ENCODE peak calls at places on chromosomes 16 and 17, in five cellular contexts. B is A549, T is foreskin fibroblast, M is mucosa of descending colon, J is heart left ventricle. Q is an unnamed sample.

GRCh38 chr16:87017388-87018012 is 299.7 kb downstream of the C16orf95 start:
- DNase-seq in B (peak), T (peak), M (no peak), J (no peak), Q (no peak)

GRCh38 chr16:72427001-72427785 is 255.2 kb upstream of the PMFBP1 start:
- DNase-seq in B (no peak), T (no peak), M (no peak), J (no peak), Q (no peak)

GRCh38 chr17:73338050-73338491 is 26.3 kb upstream of the CDC42EP4 start:
- DNase-seq in B (no peak), T (peak), M (no peak), J (no peak), Q (no peak)

GRCh38 chr17:30361766-30362279 is 16.9 kb upstream of the CPD start:
- DNase-seq in B (no peak), T (no peak), M (no peak), J (no peak), Q (no peak)

GRCh38 chr16:74574146-74574545 is 32.8 kb downstream of the GLG1 start:
- DNase-seq in B (no peak), T (no peak), M (no peak), J (no peak), Q (no peak)

GRCh38 chr17:70320642-70321345 is 151.5 kb downstream of the KCNJ2 start:
- DNase-seq in B (no peak), T (no peak), M (peak), J (no peak), Q (no peak)

GRCh38 chr16:5516115-5516514 is 418.5 kb upstream of the EEF2KMT start:
- DNase-seq in B (no peak), T (no peak), M (no peak), J (no peak), Q (no peak)

GRCh38 chr17:41351177-41351576 is 549 bp upstream of the KRT33A start:
- DNase-seq in B (no peak), T (no peak), M (no peak), J (no peak), Q (no peak)

GRCh38 chr17:2376107-2376506 is 24.8 kb downstream of the MNT start:
- DNase-seq in B (no peak), T (no peak), M (no peak), J (no peak), Q (no peak)

GRCh38 chr16:88688013-88688778 is 1.9 kb upstream of the SNAI3 start:
- DNase-seq in B (no peak), T (no peak), M (no peak), J (no peak), Q (no peak)

GRCh38 chr16:64951681-64952080 is 170.2 kb downstream of the CDH11 start:
- DNase-seq in B (no peak), T (no peak), M (no peak), J (no peak), Q (no peak)

GRCh38 chr17:3547628-3548027 is 10.0 kb downstream of the TRPV3 start:
- DNase-seq in B (no peak), T (no peak), M (no peak), J (no peak), Q (no peak)

GRCh38 chr17:48123111-48123510 is 15.5 kb downstream of the SNX11 start:
- DNase-seq in B (no peak), T (no peak), M (no peak), J (no peak), Q (no peak)

GRCh38 chr17:46182961-46183360 is 10.3 kb downstream of the KANSL1 start:
- DNase-seq in B (no peak), T (no peak), M (no peak), J (no peak), Q (no peak)

GRCh38 chr16:58218786-58219185 is 20.9 kb upstream of the CSNK2A2 start:
- DNase-seq in B (no peak), T (no peak), M (no peak), J (no peak), Q (no peak)

GRCh38 chr17:44967907-44968224 is 237 bp downstream of the C1QL1 start:
- DNase-seq in B (no peak), T (no peak), M (no peak), J (no peak), Q (no peak)

GRCh38 chr16:86228713-86229112 is 281.6 kb upstream of the FOXF1 start:
- DNase-seq in B (no peak), T (no peak), M (no peak), J (no peak), Q (no peak)

GRCh38 chr17:78977992-78978973 is 1.4 kb downstream of the LGALS3BP start:
- DNase-seq in B (no peak), T (no peak), M (no peak), J (no peak), Q (no peak)

GRCh38 chr16:11672206-11673090 is 4.2 kb downstream of the SNN start:
- DNase-seq in B (no peak), T (no peak), M (no peak), J (peak), Q (no peak)

GRCh38 chr17:78412403-78412802 is 34.0 kb downstream of the PGS1 start:
- DNase-seq in B (peak), T (no peak), M (peak), J (no peak), Q (no peak)

GRCh38 chr17:32523017-32523680 is 36.4 kb downstream of the CDK5R1 start:
- DNase-seq in B (no peak), T (no peak), M (peak), J (no peak), Q (peak)

GRCh38 chr17:17886253-17886652 is 49.5 kb upstream of the SREBF1 start:
- DNase-seq in B (no peak), T (no peak), M (peak), J (peak), Q (no peak)

GRCh38 chr17:60154616-60155426 is 5.0 kb downstream of the CA4 start:
- DNase-seq in B (no peak), T (peak), M (no peak), J (peak), Q (no peak)

GRCh38 chr16:83137326-83137770 is 510.6 kb downstream of the CDH13 start:
- DNase-seq in B (no peak), T (peak), M (peak), J (no peak), Q (no peak)

GRCh38 chr16:27244363-27244755 is 24.2 kb downstream of the NSMCE1 start:
- DNase-seq in B (no peak), T (no peak), M (no peak), J (no peak), Q (no peak)

GRCh38 chr17:42387221-42387657 is 1.0 kb downstream of the STAT3 start:
- DNase-seq in B (no peak), T (peak), M (peak), J (no peak), Q (no peak)

GRCh38 chr16:16867994-16868393 is 489.1 kb downstream of the NPIPA7 start:
- DNase-seq in B (no peak), T (no peak), M (no peak), J (no peak), Q (no peak)

GRCh38 chr17:69055334-69055733 is 5.4 kb downstream of the ABCA9 start:
- DNase-seq in B (no peak), T (no peak), M (no peak), J (no peak), Q (no peak)

GRCh38 chr16:80973991-80974390 is 32.7 kb downstream of the CMC2 start:
- DNase-seq in B (no peak), T (no peak), M (no peak), J (no peak), Q (no peak)

GRCh38 chr17:78250891-78251772 is 19.7 kb downstream of the TMEM235 start:
- DNase-seq in B (peak), T (peak), M (peak), J (peak), Q (peak)

GRCh38 chr16:2910441-2910840 is 1.3 kb upstream of the FLYWCH1 start:
- DNase-seq in B (no peak), T (peak), M (no peak), J (no peak), Q (no peak)

GRCh38 chr17:72569193-72569946 is 448.6 kb downstream of the SOX9 start:
- DNase-seq in B (no peak), T (no peak), M (peak), J (no peak), Q (no peak)

GRCh38 chr17:54848368-54848987 is 52.2 kb upstream of the TOM1L1 start:
- DNase-seq in B (no peak), T (no peak), M (no peak), J (no peak), Q (no peak)

GRCh38 chr17:53191878-53192277 is 630.8 kb upstream of the KIF2B start:
- DNase-seq in B (no peak), T (no peak), M (no peak), J (no peak), Q (no peak)

GRCh38 chr16:71623597-71623996 is 2.4 kb upstream of the MARVELD3 start:
- DNase-seq in B (no peak), T (no peak), M (no peak), J (no peak), Q (no peak)

GRCh38 chr17:64041912-64042311 is 21.5 kb upstream of the ICAM2 start:
- DNase-seq in B (no peak), T (no peak), M (no peak), J (no peak), Q (no peak)

DNA sequence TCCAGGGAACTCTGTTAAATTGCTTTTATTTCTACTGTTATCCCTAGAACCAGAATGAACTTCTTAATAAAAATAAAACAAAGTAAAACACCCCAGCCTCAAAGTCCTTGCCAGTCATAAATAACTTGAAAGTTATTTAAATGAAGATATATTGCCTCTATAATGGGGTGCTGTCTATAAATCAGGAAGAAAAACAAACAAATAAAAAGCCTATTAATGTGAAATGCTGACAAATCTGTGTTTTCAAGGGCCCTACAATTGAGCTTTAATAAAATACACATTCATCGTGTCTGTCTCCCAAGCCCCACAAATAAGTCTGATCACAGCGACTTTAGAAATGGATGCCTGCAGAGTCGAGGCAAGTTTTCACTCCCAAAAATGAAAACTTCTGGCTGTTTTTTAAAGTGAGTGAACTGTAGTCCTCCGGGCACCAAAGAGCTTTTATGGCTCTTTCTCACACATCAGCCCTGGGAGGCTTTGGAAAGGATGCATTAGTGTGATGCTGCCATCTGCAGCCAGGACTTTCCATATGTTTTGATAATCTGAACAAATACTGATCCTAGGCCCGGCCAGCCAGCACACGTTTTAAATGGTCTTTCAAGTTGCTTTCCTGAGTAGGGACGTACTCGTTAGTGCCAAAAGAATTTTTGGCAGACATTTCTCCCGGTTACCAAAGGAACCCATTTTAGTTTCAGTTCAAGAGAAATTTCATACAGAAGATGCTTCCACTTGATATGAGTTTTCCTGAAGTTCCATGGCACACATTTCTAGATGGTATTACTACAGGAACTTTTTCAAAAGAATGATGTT is 16.3 kb downstream of the NACA2 start:
- DNase-seq in B (peak), T (peak), M (peak), J (no peak), Q (no peak)
- TF ChIP-seq CTCF in B (peak), T (peak), M (no peak), J (no peak), Q (no peak)

DNA sequence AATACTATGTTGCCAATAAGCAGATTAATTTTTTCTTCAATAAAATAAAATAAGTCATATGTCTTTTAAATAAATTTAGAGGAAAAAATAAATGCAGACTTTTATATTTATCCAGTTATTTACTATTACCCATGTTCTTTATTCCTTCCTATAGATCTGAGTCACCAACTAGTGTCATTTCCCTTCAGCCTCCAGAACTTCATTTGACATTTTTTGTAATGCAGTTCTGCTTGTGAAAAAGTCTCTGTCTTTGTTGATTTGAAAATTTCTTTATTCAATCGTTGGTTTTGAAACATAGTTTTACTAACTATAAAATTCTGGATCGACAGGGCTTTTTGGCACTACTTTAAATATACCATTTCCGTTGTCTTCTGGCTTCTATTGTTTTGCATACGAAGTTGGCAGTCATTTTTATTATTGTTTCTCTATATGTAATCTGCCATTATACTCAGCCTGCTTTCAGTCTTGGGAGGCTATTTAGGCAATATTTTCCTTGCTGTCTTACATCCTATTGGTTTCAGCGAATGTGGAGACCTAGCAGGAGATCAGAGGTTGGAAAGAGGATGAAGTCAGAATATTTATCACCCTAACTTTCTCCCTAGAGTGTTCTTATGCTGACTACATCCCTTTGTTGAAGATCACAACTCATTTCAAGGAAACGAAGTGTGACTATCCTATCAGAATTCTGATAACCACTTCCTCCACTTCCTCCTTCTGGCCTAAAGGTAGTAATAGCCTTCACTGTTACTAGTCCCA is 42.0 kb upstream of the SLC6A2 start:
- DNase-seq in B (no peak), T (no peak), M (no peak), J (no peak), Q (no peak)
- H3K4me3 ChIP-seq in B (no peak), T (no peak), M (no peak), J (no peak), Q (no peak)

GRCh38 chr17:10752696-10753095 is 22.9 kb upstream of the TMEM220 start:
- DNase-seq in B (no peak), T (no peak), M (no peak), J (no peak), Q (no peak)

GRCh38 chr17:10756146-10756545 is 26.3 kb upstream of the TMEM220 start:
- DNase-seq in B (no peak), T (no peak), M (no peak), J (no peak), Q (no peak)

GRCh38 chr17:10754861-10755591 is 25.2 kb upstream of the TMEM220 start:
- DNase-seq in B (no peak), T (no peak), M (no peak), J (no peak), Q (no peak)

GRCh38 chr17:10755592-10756127 is 25.8 kb upstream of the TMEM220 start:
- DNase-seq in B (no peak), T (no peak), M (no peak), J (no peak), Q (no peak)

DNA sequence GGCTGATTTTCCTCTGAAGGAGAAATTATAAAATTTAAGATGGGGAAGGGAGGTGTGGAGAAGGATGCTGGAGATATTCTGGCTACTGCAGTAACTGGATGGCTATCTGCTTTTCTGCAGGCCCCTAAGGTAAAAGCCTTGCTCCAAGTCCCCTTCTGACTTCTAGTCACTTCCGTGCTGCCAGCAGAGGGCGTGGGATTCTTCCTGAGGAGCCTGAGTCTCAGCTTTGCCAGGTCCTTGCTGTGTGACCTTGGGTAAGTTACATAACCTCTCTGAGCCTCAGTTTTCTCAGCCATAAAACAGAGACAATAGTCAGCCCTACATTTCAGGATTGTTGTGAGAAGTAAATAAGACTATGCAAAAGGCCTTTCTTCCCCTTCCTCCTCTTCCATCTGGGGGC is 24.3 kb upstream of the TMEM220 start:
- DNase-seq in B (peak), T (no peak), M (peak), J (no peak), Q (no peak)
- TF ChIP-seq CTCF in B (peak), T (peak), M (no peak), J (no peak), Q (peak)

GRCh38 chr16:30619207-30619606 is 9.0 kb upstream of the ZNF689 start:
- DNase-seq in B (no peak), T (peak), M (no peak), J (no peak), Q (no peak)

GRCh38 chr16:30619643-30620042 is 9.5 kb upstream of the ZNF689 start:
- DNase-seq in B (no peak), T (no peak), M (no peak), J (no peak), Q (no peak)

GRCh38 chr16:30623558-30624283 is 13.5 kb upstream of the ZNF689 start:
- DNase-seq in B (no peak), T (no peak), M (no peak), J (no peak), Q (no peak)

GRCh38 chr16:30621765-30622164 is 11.6 kb upstream of the ZNF689 start:
- DNase-seq in B (no peak), T (peak), M (no peak), J (no peak), Q (no peak)

GRCh38 chr16:30622455-30623032 is 12.4 kb upstream of the ZNF689 start:
- DNase-seq in B (no peak), T (no peak), M (no peak), J (no peak), Q (no peak)
- H3K4me3 ChIP-seq in B (no peak), T (no peak), M (no peak), J (no peak), Q (no peak)

DNA sequence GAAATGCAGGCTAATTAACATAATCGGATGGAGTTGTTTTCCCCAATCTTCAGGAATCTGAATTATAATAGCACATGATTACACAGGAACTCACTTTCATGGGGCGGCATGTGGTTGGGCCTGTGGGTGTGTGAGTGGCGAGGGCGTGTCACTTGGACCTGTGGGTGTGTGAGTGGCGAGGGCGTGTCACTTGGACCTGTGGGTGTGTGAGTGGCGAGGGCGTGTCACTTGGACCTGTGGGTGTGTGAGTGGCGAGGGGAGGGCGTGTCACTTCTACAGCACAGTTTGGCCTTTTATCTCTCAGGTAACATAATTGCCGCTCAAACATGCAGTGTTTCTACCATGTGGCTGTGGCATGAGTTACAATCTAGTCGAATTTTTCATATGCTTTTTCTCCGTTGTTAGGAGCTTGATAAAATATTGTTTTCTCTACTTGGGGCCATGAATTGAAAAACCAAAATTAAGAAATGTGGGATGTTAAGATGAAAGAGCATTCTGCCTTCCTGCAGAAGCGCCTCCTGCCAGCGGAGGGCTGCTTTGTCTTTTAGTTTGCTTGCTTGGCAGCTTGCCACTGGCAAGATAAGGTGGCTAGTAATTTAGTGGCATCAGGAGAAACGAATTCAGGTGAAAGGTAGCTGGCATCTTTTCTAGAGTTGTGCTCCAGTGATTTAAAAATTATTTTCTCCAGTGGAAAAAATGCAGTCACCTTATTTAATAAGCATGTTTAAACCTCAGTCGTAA is 36.2 kb downstream of the USP10 start:
- DNase-seq in B (no peak), T (no peak), M (peak), J (peak), Q (no peak)
- TF ChIP-seq CTCF in B (no peak), T (no peak), M (no peak), J (peak), Q (no peak)